ENCODE peak calls at places on chromosomes 11 and 22, in ten cellular contexts. U is colonic mucosa, H is body of pancreas, B is fibroblast of lung, I is mesendoderm, F is mammary epithelial cell, N is PC-3, A is NT2/D1, J is ovary, M is psoas muscle. W is an unnamed sample. For H3K27me3 and H3K4me1, the result is how much of the 10 kb centered on the place peaks cover.

GRCh38 chr22:46286941-46287872 is 9.5 kb upstream of the GTSE1 start:
- DNase-seq in N (no peak), A (no peak), J (no peak), U (no peak), I (no peak), H (peak), F (no peak), B (no peak), M (no peak), W (no peak)

GRCh38 chr11:38547464-38547863 is 1949.4 kb upstream of the RAG2 start:
- DNase-seq in N (peak), H (no peak), M (no peak), F (peak), A (no peak), I (no peak), J (no peak), U (no peak), B (peak), W (no peak)

GRCh38 chr22:39494471-39495120 is 7.5 kb upstream of the MIEF1 start:
- DNase-seq in F (no peak), I (no peak), N (no peak), M (no peak), H (no peak), B (no peak), J (no peak), U (no peak), A (no peak), W (no peak)

GRCh38 chr11:44430140-44430539 is 120.2 kb upstream of the ALX4 start:
- DNase-seq in U (no peak), H (no peak), I (no peak), M (no peak), B (no peak), A (no peak), F (peak), N (no peak), J (no peak), W (no peak)

GRCh38 chr11:72685560-72686480 is 11.6 kb upstream of the PDE2A start:
- DNase-seq in A (no peak), M (peak), F (no peak), J (no peak), I (no peak), B (no peak), N (no peak), H (peak), U (peak), W (no peak)

GRCh38 chr11:123194308-123195181 is 503 bp downstream of the CLMP start:
- DNase-seq in B (no peak), N (peak), J (peak), U (no peak), F (peak), H (no peak), A (no peak), I (peak), M (peak), W (no peak)

GRCh38 chr22:41925783-41926460 is 684 bp downstream of the TNFRSF13C start:
- DNase-seq in F (no peak), I (peak), B (peak), A (peak), M (peak), J (no peak), H (peak), U (peak), N (peak), W (peak)

GRCh38 chr11:128929468-128929867 is 13.2 kb downstream of the TP53AIP1 start:
- DNase-seq in H (no peak), A (no peak), M (no peak), I (no peak), N (no peak), F (no peak), U (no peak), B (no peak), J (no peak), W (no peak)

GRCh38 chr22:47328550-47329243 is 566.2 kb downstream of the TBC1D22A start:
- DNase-seq in N (peak), M (peak), J (peak), A (no peak), U (no peak), B (peak), I (no peak), F (peak), H (no peak), W (no peak)

GRCh38 chr11:62171261-62171723 is 18.7 kb upstream of the SCGB1D1 start:
- DNase-seq in A (peak), M (peak), B (peak), F (peak), H (peak), U (peak), I (peak), J (no peak), N (peak), W (peak)

GRCh38 chr11:26045082-26045481 is 286.8 kb upstream of the ANO3 start:
- DNase-seq in I (no peak), M (no peak), A (no peak), J (no peak), F (peak), N (peak), B (no peak), U (no peak), H (no peak), W (no peak)

GRCh38 chr11:123483058-123483457 is 53.0 kb downstream of the GRAMD1B start:
- DNase-seq in J (no peak), B (peak), A (no peak), F (peak), I (no peak), H (no peak), M (no peak), U (no peak), N (peak), W (no peak)

GRCh38 chr11:74055938-74056337 is 47.1 kb upstream of the UCP3 start:
- DNase-seq in I (peak), N (peak), J (no peak), H (no peak), F (peak), U (no peak), A (no peak), B (peak), M (no peak), W (no peak)

GRCh38 chr11:61152816-61153592 is 8.2 kb downstream of the VPS37C start:
- DNase-seq in J (no peak), F (peak), I (no peak), N (peak), U (no peak), B (peak), A (no peak), H (no peak), M (no peak), W (no peak)

GRCh38 chr22:20433686-20434241 is 3.9 kb downstream of the SCARF2 start:
- DNase-seq in U (no peak), N (no peak), I (no peak), H (no peak), A (no peak), B (no peak), M (no peak), F (no peak), J (no peak), W (no peak)

GRCh38 chr11:11931461-11932055 is 76.9 kb downstream of the DKK3 start:
- DNase-seq in H (no peak), B (peak), U (no peak), J (no peak), F (peak), A (peak), I (peak), M (no peak), N (peak), W (no peak)

GRCh38 chr22:36461665-36462474 is 19.6 kb downstream of the TXN2 start:
- DNase-seq in N (peak), I (peak), U (no peak), J (no peak), B (peak), A (peak), H (peak), F (peak), M (peak), W (no peak)

GRCh38 chr11:117457835-117458234 is 130.2 kb downstream of the CEP164 start:
- DNase-seq in M (no peak), H (peak), F (no peak), J (no peak), A (no peak), I (no peak), B (no peak), N (no peak), U (no peak), W (no peak)

GRCh38 chr22:42196454-42196853 is 65.8 kb upstream of the CYP2D6 start:
- DNase-seq in H (no peak), F (no peak), N (no peak), B (no peak), U (no peak), M (no peak), A (no peak), J (no peak), I (no peak), W (no peak)

GRCh38 chr11:36793542-36793926 is 195.5 kb upstream of the RAG2 start:
- DNase-seq in A (peak), M (no peak), N (peak), J (no peak), U (no peak), I (peak), B (no peak), H (no peak), F (no peak), W (no peak)

GRCh38 chr11:121841487-121842167 is 274.4 kb downstream of the BLID start:
- DNase-seq in U (no peak), F (no peak), N (peak), B (peak), J (no peak), H (peak), M (no peak), A (peak), I (peak), W (no peak)

GRCh38 chr11:1733716-1734351 is 16.6 kb downstream of the IFITM10 start:
- DNase-seq in B (no peak), I (no peak), M (no peak), F (peak), N (no peak), A (no peak), U (no peak), J (no peak), H (no peak), W (no peak)
- H3K27me3 ChIP-seq in B (under half), I (under half), M (half or more), F (under half), N (under half), A (under half), U (under half), J (under half), H (under half), W (under half)

GRCh38 chr11:57311109-57311936 is 13.4 kb downstream of the TNKS1BP1 start:
- DNase-seq in H (peak), I (peak), N (peak), F (peak), J (peak), A (peak), M (peak), U (peak), B (peak), W (no peak)
- H3K4me1 ChIP-seq in H (half or more), I (under half), N (half or more), F (half or more), J (under half), A (under half), M (half or more), U (under half), B (under half), W (under half)

DNA sequence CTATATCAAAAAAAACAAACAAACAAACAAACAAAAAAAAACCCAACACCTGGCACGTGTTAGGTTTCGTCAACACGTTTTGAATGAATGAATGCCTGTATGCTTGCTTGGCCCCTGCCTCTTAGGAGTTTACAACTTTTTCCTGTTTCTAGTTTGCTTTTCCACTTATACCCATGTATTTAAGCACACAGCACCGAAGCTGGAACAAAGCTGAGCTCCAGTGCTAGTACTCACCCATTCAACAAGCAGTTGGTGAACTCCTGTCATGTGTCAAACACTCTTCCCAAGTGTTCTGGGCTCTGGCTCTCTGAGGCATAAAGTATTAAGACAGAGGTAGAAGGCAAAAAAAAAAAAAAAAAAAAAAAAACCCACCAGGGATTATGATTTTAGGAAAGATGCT is 599.3 kb downstream of the BUD13 start:
- DNase-seq in U (peak), H (no peak), F (no peak), M (no peak), I (no peak), B (no peak), N (no peak), A (no peak), J (no peak), W (no peak)
- H3K27me3 ChIP-seq in U (under half), H (under half), F (under half), M (under half), I (under half), B (under half), N (under half), A (under half), J (under half), W (under half)

DNA sequence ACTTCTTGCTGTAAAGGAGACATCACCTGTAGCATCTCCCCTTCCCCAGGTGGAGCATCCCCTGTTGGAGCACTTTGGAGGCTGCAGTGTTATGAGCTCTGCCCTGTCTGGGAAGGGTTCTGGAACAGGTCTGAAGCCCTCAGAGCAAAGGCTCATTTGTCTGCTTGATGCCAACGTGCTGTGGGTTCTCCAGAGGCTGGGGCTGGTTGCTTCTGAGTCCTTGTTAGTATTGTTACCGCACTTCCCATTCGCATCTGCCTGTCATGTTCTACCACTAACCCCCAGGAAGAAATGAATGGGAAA is 73.1 kb downstream of the PACS1 start:
- DNase-seq in U (no peak), A (no peak), N (no peak), F (no peak), M (no peak), J (no peak), I (no peak), H (no peak), B (no peak), W (no peak)
- H3K4me1 ChIP-seq in U (under half), A (under half), N (under half), F (under half), M (under half), J (under half), I (under half), H (under half), B (under half), W (under half)

GRCh38 chr11:86869531-86869930 is 69.2 kb downstream of the PRSS23 start:
- DNase-seq in F (no peak), J (no peak), U (no peak), N (no peak), H (no peak), M (no peak), B (no peak), I (no peak), A (no peak), W (no peak)
- H3K27me3 ChIP-seq in F (under half), J (under half), U (under half), N (under half), H (under half), M (under half), B (under half), I (under half), A (under half), W (under half)

W was measured in effector memory CD4-positive, alpha-beta T cell.